ENCODE peak calls at places on chromosomes 5 and 9, in ten cellular contexts. N is suprapubic skin, Q is prostate gland, V is uterus, H is erythroblast, Y is H54, S is transverse colon, O is breast epithelium, U is spleen, F is Peyer's patch. J is an unnamed sample.
A peak's percentile ranks its signal among the peaks of the same experiment; 100 is the strongest.

GRCh38 chr5:175457466-175457865 is 13.5 kb upstream of the DRD1 start:
- DNase-seq in N (no peak), U (no peak), Q (no peak), H (no peak), S (no peak), V (no peak), F (no peak), O (no peak), Y (no peak), J (no peak)

GRCh38 chr5:2714805-2715204 is 36.7 kb downstream of the IRX2 start:
- DNase-seq in H (no peak), F (no peak), O (no peak), N (no peak), Q (no peak), U (peak; percentile 69), S (no peak), V (no peak), Y (no peak), J (no peak)

GRCh38 chr9:79384506-79384905 is 187.3 kb upstream of the TLE4 start:
- DNase-seq in Y (no peak), S (no peak), Q (no peak), V (no peak), H (no peak), U (no peak), O (no peak), F (no peak), N (no peak), J (no peak)

GRCh38 chr9:109307380-109308240 is 13.2 kb downstream of the EPB41L4B start:
- DNase-seq in N (no peak), Q (no peak), S (peak; percentile 90), H (no peak), V (no peak), O (no peak), U (no peak), Y (no peak), F (peak; percentile 86), J (no peak)

GRCh38 chr5:19179561-19179960 is 808.4 kb downstream of the CDH18 start:
- DNase-seq in F (no peak), O (no peak), U (no peak), S (no peak), Y (no peak), V (no peak), N (no peak), Q (no peak), H (no peak), J (no peak)

GRCh38 chr5:93017854-93018253 is 563.2 kb downstream of the NR2F1-AS1 start:
- DNase-seq in O (no peak), N (no peak), V (no peak), Q (no peak), F (no peak), S (no peak), U (no peak), H (no peak), Y (no peak), J (no peak)

GRCh38 chr5:31894131-31894530 is 255.2 kb downstream of the PDZD2 start:
- DNase-seq in V (no peak), Q (no peak), O (no peak), F (no peak), N (no peak), S (no peak), H (no peak), Y (no peak), U (no peak), J (no peak)

GRCh38 chr9:105064248-105065118 is 136.5 kb upstream of the ABCA1 start:
- DNase-seq in O (peak; percentile 81), F (peak; percentile 86), H (peak; percentile 96), S (peak; percentile 93), V (peak; percentile 86), Q (peak; percentile 91), Y (peak; percentile 90), N (peak; percentile 93), U (peak; percentile 89), J (no peak)

GRCh38 chr5:97085126-97085786 is 57.2 kb downstream of the LIX1 start:
- DNase-seq in Q (no peak), N (no peak), Y (no peak), O (no peak), F (no peak), U (peak; percentile 77), H (no peak), S (no peak), V (no peak), J (no peak)

GRCh38 chr9:72808446-72808768 is 144.4 kb downstream of the ALDH1A1 start:
- DNase-seq in H (no peak), S (no peak), V (no peak), Y (no peak), U (no peak), Q (no peak), O (no peak), N (no peak), F (no peak), J (no peak)

DNA sequence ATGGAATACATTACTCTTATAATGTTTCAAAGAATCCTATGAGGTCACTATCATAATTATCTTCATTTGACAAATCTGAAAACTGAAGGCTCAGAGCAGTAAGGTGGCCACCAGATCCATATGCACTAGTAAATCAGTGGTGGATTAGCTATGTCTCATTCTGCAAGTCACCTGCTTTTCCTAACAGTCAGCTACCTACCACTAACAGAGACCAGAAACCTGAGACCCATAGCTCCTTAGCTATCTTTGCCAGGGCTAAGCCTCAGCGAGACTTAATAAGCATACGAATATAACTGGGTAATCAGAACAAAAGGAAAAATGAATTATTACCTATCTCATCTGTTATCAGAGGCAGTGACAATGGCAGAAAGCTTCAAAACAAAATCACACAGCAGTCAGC is 118.7 kb downstream of the AUH start:
- DNase-seq in V (no peak), Q (no peak), F (no peak), O (no peak), U (no peak), N (no peak), S (no peak), H (no peak), Y (no peak), J (no peak)
- TF ChIP-seq POLR2A in V (no peak), Q (no peak), F (no peak), O (no peak), U (no peak), N (no peak), S (no peak), H (no peak), Y (no peak), J (no peak)

GRCh38 chr9:91120200-91120599 is 241.5 kb downstream of the AUH start:
- DNase-seq in V (no peak), Q (peak; percentile 20), Y (no peak), S (no peak), O (no peak), F (no peak), N (no peak), U (no peak), H (no peak), J (no peak)

GRCh38 chr9:91117474-91117891 is 244.2 kb downstream of the AUH start:
- DNase-seq in Q (no peak), Y (no peak), O (no peak), V (no peak), U (no peak), S (no peak), F (no peak), N (no peak), H (no peak), J (no peak)

GRCh38 chr9:91119679-91120078 is 242.0 kb downstream of the AUH start:
- DNase-seq in S (no peak), Y (peak; percentile 50), N (no peak), V (no peak), Q (no peak), O (no peak), F (no peak), H (no peak), U (no peak), J (no peak)

GRCh38 chr9:91117959-91118651 is 243.6 kb downstream of the AUH start:
- DNase-seq in N (peak; percentile 88), S (peak; percentile 86), Q (peak; percentile 15), U (peak; percentile 89), O (no peak), Y (no peak), H (peak; percentile 6), F (peak; percentile 86), V (peak; percentile 90), J (no peak)

GRCh38 chr9:91119147-91119546 is 242.6 kb downstream of the AUH start:
- DNase-seq in F (no peak), U (no peak), O (no peak), Q (no peak), Y (no peak), V (no peak), N (no peak), S (no peak), H (no peak), J (no peak)
- TF ChIP-seq POLR2A in F (no peak), U (no peak), O (no peak), Q (no peak), Y (no peak), V (no peak), N (no peak), S (no peak), H (no peak), J (no peak)

GRCh38 chr9:97515662-97516061 is 14.2 kb downstream of the TMOD1 start:
- DNase-seq in Y (no peak), F (no peak), V (no peak), O (no peak), N (no peak), U (no peak), S (no peak), Q (no peak), H (no peak), J (no peak)

GRCh38 chr9:97511762-97512429 is 10.4 kb downstream of the TMOD1 start:
- DNase-seq in Q (no peak), V (no peak), U (no peak), H (no peak), S (no peak), Y (no peak), N (no peak), O (no peak), F (no peak), J (no peak)

GRCh38 chr9:97516111-97516510 is 14.6 kb downstream of the TMOD1 start:
- DNase-seq in Q (no peak), U (no peak), V (no peak), H (no peak), O (no peak), Y (no peak), N (no peak), S (no peak), F (no peak), J (no peak)

GRCh38 chr9:97512966-97513560 is 11.6 kb downstream of the TMOD1 start:
- DNase-seq in S (no peak), H (no peak), V (no peak), U (no peak), O (no peak), Y (no peak), Q (no peak), N (no peak), F (no peak), J (no peak)

DNA sequence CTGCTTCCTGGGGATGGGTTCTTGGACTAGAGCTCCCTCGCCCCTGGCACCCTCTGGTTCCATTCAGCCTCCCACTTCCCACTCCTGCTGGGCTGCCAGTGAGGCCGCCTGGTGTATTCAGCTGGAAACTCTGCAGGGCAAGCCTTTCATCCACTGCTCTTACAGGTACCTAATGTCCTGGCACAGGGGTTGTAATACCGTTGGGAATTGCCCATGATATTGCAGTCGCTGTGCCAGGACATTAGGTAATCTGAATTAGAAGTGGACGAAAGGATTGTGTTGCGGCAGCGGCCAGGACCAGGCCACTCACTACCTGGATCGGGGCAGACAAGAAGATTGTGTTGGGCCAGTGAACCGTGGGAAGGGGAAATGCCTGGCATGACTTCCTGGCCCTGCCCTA is 13.1 kb downstream of the TMOD1 start:
- DNase-seq in Q (no peak), F (no peak), S (no peak), Y (no peak), H (no peak), V (no peak), N (no peak), O (no peak), U (no peak), J (no peak)
- TF ChIP-seq POLR2A in Q (no peak), F (no peak), S (no peak), Y (no peak), H (no peak), V (no peak), N (no peak), O (no peak), U (no peak), J (no peak)

GRCh38 chr9:70392850-70393249 is 21.6 kb downstream of the KLF9 start:
- DNase-seq in Q (no peak), U (no peak), H (no peak), V (no peak), F (no peak), S (no peak), N (no peak), O (no peak), Y (no peak), J (no peak)
- TF ChIP-seq POLR2A in Q (no peak), U (no peak), H (no peak), V (no peak), F (no peak), S (no peak), N (no peak), O (no peak), Y (no peak), J (no peak)

J was measured in GM12891.